ENCODE peak calls at places on chromosomes 6 and 20, in six cellular contexts. L, D, C, N, G and Y are unnamed samples.

GRCh38 chr6:168299541-168300511 is 19.8 kb downstream of the DACT2 start:
- DNase-seq in L (no peak), D (no peak), C (no peak), N (no peak), G (peak; percentile 71), Y (no peak)

GRCh38 chr6:7276199-7276524 is 36.8 kb downstream of the SSR1 start:
- DNase-seq in L (no peak), D (no peak), C (no peak), N (no peak), G (no peak), Y (no peak)

GRCh38 chr20:22740829-22741228 is 156.5 kb upstream of the FOXA2 start:
- DNase-seq in L (no peak), D (no peak), C (no peak), N (no peak), G (no peak), Y (no peak)

GRCh38 chr6:73798592-73798991 is 102.6 kb downstream of the CD109 start:
- DNase-seq in L (no peak), D (peak; percentile 65), C (no peak), N (no peak), G (no peak), Y (no peak)

GRCh38 chr6:143745160-143746133 is 67.7 kb downstream of the PHACTR2 start:
- DNase-seq in L (no peak), D (no peak), C (no peak), N (no peak), G (no peak), Y (no peak)

GRCh38 chr6:109894181-109894580 is 83.9 kb upstream of the GPR6 start:
- DNase-seq in L (no peak), D (no peak), C (no peak), N (no peak), G (no peak), Y (no peak)

GRCh38 chr6:111781055-111781708 is 92.1 kb downstream of the FYN start:
- DNase-seq in L (no peak), D (no peak), C (no peak), N (no peak), G (no peak), Y (no peak)

GRCh38 chr6:10451828-10452509 is 37.1 kb upstream of the TFAP2A start:
- DNase-seq in L (no peak), D (peak; percentile 93), C (no peak), N (no peak), G (peak; percentile 92), Y (no peak)

GRCh38 chr6:118580585-118581419 is 32.7 kb downstream of the PLN start:
- DNase-seq in L (no peak), D (peak; percentile 24), C (no peak), N (no peak), G (no peak), Y (no peak)

GRCh38 chr20:914727-915498 is 1.2 kb downstream of the ANGPT4 start:
- DNase-seq in L (no peak), D (no peak), C (no peak), N (no peak), G (no peak), Y (no peak)

GRCh38 chr6:41649596-41649995 is 11.3 kb downstream of the MDFI start:
- DNase-seq in L (no peak), D (no peak), C (no peak), N (no peak), G (peak; percentile 51), Y (no peak)

GRCh38 chr6:112034236-112034990 is 19.5 kb upstream of the CCN6 start:
- DNase-seq in L (no peak), D (no peak), C (no peak), N (no peak), G (no peak), Y (no peak)

GRCh38 chr6:157080986-157081391 is 242.3 kb downstream of the TMEM242 start:
- DNase-seq in L (no peak), D (no peak), C (no peak), N (no peak), G (no peak), Y (no peak)

GRCh38 chr6:136408205-136408604 is 118.6 kb upstream of the BCLAF1 start:
- DNase-seq in L (no peak), D (no peak), C (no peak), N (no peak), G (no peak), Y (no peak)

GRCh38 chr6:104754788-104755409 is 104.8 kb downstream of the HACE1 start:
- DNase-seq in L (no peak), D (no peak), C (no peak), N (no peak), G (no peak), Y (no peak)

GRCh38 chr20:387520-387919 is 7.0 kb downstream of the TRIB3 start:
- DNase-seq in L (no peak), D (no peak), C (no peak), N (no peak), G (no peak), Y (no peak)

GRCh38 chr6:11397622-11398450 is 139.7 kb upstream of the TMEM170B start:
- DNase-seq in L (no peak), D (no peak), C (no peak), N (no peak), G (no peak), Y (no peak)

GRCh38 chr6:80214436-80215022 is 108.1 kb downstream of the BCKDHB start:
- DNase-seq in L (no peak), D (peak; percentile 40), C (no peak), N (peak; percentile 16), G (no peak), Y (no peak)

GRCh38 chr6:26575494-26575939 is 21.2 kb upstream of the ABT1 start:
- DNase-seq in L (no peak), D (peak; percentile 62), C (no peak), N (no peak), G (no peak), Y (no peak)

GRCh38 chr6:98633886-98634285 is 200.5 kb upstream of the POU3F2 start:
- DNase-seq in L (no peak), D (no peak), C (no peak), N (no peak), G (no peak), Y (no peak)

GRCh38 chr6:150070236-150070860 is 1.4 kb upstream of the ULBP3 start:
- DNase-seq in L (no peak), D (no peak), C (no peak), N (no peak), G (no peak), Y (no peak)

GRCh38 chr6:111727041-111727440 is 121.4 kb upstream of the TRAF3IP2 start:
- DNase-seq in L (no peak), D (no peak), C (no peak), N (no peak), G (no peak), Y (no peak)

GRCh38 chr20:11091496-11091895 is 417.7 kb upstream of the JAG1 start:
- DNase-seq in L (no peak), D (no peak), C (no peak), N (no peak), G (no peak), Y (no peak)

GRCh38 chr6:142372348-142372747 is 70.5 kb downstream of the ADGRG6 start:
- DNase-seq in L (no peak), D (peak; percentile 79), C (no peak), N (no peak), G (no peak), Y (no peak)

GRCh38 chr6:45192556-45192955 is 135.6 kb upstream of the RUNX2 start:
- DNase-seq in L (no peak), D (no peak), C (no peak), N (no peak), G (no peak), Y (no peak)

GRCh38 chr6:26327450-26328264 is 37.3 kb upstream of the BTN3A2 start:
- DNase-seq in L (peak; percentile 46), D (peak; percentile 61), C (peak; percentile 44), N (no peak), G (no peak), Y (peak; percentile 35)

GRCh38 chr20:63151554-63152321 is 64.2 kb downstream of the YTHDF1 start:
- DNase-seq in L (no peak), D (no peak), C (no peak), N (no peak), G (peak; percentile 42), Y (peak; percentile 25)

GRCh38 chr6:75991941-75992340 is 80.5 kb downstream of the IMPG1 start:
- DNase-seq in L (no peak), D (no peak), C (no peak), N (no peak), G (no peak), Y (no peak)

GRCh38 chr6:118419448-118420394 is 128.4 kb upstream of the PLN start:
- DNase-seq in L (no peak), D (no peak), C (no peak), N (no peak), G (no peak), Y (no peak)

GRCh38 chr6:117089604-117090003 is 175.8 kb upstream of the VGLL2 start:
- DNase-seq in L (no peak), D (no peak), C (no peak), N (no peak), G (no peak), Y (no peak)

GRCh38 chr6:34298941-34299340 is 50.1 kb upstream of the SMIM29 start:
- DNase-seq in L (no peak), D (no peak), C (no peak), N (no peak), G (no peak), Y (no peak)

GRCh38 chr6:43708857-43709653 is 21.5 kb upstream of the MRPS18A start:
- DNase-seq in L (no peak), D (no peak), C (no peak), N (no peak), G (peak; percentile 26), Y (no peak)

GRCh38 chr20:53748821-53749402 is 155.3 kb upstream of the ZNF217 start:
- DNase-seq in L (no peak), D (peak; percentile 91), C (no peak), N (no peak), G (no peak), Y (no peak)